ENCODE peak calls at places on chromosomes 16 and 17, in six cellular contexts. T, A, X, E, R and P are unnamed samples.

GRCh38 chr16:84423416-84423837 is 55.1 kb downstream of the ATP2C2 start:
- DNase-seq in T (peak), A (peak), X (no peak), E (no peak), R (peak), P (no peak)

GRCh38 chr17:4771519-4772234 is at the start of gene TM4SF5:
- DNase-seq in T (no peak), A (peak), X (no peak), E (no peak), R (peak), P (no peak)

GRCh38 chr16:87129771-87130170 is 187.4 kb downstream of the C16orf95 start:
- DNase-seq in T (no peak), A (peak), X (no peak), E (no peak), R (no peak), P (peak)

GRCh38 chr17:35257080-35257701 is 14.3 kb downstream of the SLFN5 start:
- DNase-seq in T (peak), A (peak), X (peak), E (no peak), R (peak), P (peak)

GRCh38 chr16:75011634-75012307 is 12.9 kb downstream of the ZNRF1 start:
- DNase-seq in T (no peak), A (peak), X (no peak), E (no peak), R (peak), P (peak)

GRCh38 chr17:4836221-4836620 is 3.1 kb downstream of the MINK1 start:
- DNase-seq in T (no peak), A (no peak), X (no peak), E (no peak), R (no peak), P (no peak)

GRCh38 chr17:67733371-67733770 is 15.6 kb downstream of the NOL11 start:
- DNase-seq in T (peak), A (no peak), X (no peak), E (no peak), R (no peak), P (no peak)

GRCh38 chr16:797120-797420 is 3.5 kb downstream of the GNG13 start:
- DNase-seq in T (peak), A (peak), X (no peak), E (peak), R (peak), P (no peak)

GRCh38 chr16:80113876-80114574 is 426.8 kb upstream of the DYNLRB2 start:
- DNase-seq in T (no peak), A (no peak), X (peak), E (no peak), R (no peak), P (no peak)

GRCh38 chr16:65489531-65490023 is 367.7 kb upstream of the CDH11 start:
- DNase-seq in T (no peak), A (no peak), X (no peak), E (no peak), R (no peak), P (peak)

GRCh38 chr16:1825864-1826690 is 548 bp downstream of the HAGH start:
- DNase-seq in T (peak), A (peak), X (no peak), E (peak), R (no peak), P (no peak)

GRCh38 chr16:89472711-89473075 is 17.7 kb downstream of the ANKRD11 start:
- DNase-seq in T (no peak), A (no peak), X (no peak), E (no peak), R (no peak), P (no peak)

GRCh38 chr16:89476379-89476778 is 14.0 kb downstream of the ANKRD11 start:
- DNase-seq in T (no peak), A (peak), X (peak), E (no peak), R (no peak), P (peak)

GRCh38 chr16:89475144-89475543 is 15.2 kb downstream of the ANKRD11 start:
- DNase-seq in T (peak), A (no peak), X (no peak), E (no peak), R (no peak), P (no peak)

GRCh38 chr16:89473136-89473712 is 17.1 kb downstream of the ANKRD11 start:
- DNase-seq in T (no peak), A (no peak), X (no peak), E (no peak), R (no peak), P (no peak)

GRCh38 chr16:89473791-89474414 is 16.5 kb downstream of the ANKRD11 start:
- DNase-seq in T (no peak), A (peak), X (no peak), E (no peak), R (no peak), P (no peak)
- H3K27ac ChIP-seq in T (no peak), A (peak), X (no peak), E (no peak), R (no peak), P (peak)

DNA sequence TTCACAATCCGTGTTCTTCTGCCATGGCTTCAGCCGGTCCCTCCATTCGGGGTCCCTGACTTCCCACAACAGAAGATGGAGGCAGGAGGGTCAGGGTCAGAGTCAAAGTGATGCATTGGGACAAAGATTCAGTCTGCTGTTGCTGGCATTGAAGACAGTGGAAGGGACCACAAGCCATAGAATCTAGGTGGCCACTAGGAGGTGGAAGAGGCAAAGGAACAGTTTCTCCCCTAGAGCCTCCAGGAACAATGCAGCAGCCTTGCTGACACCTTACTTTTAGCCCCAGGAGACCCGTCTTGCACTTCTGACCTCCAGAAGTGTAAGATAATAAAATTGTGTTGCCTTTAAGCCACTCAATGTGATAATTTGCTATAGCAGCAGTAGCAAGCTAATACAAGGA is 55.9 kb downstream of the MFSD11 start:
- DNase-seq in T (peak), A (peak), X (no peak), E (no peak), R (peak), P (no peak)
- TF ChIP-seq CTCF in T (peak), A (peak), X (no peak), E (peak), R (peak), P (peak)

GRCh38 chr16:77359065-77359502 is 75.8 kb downstream of the ADAMTS18 start:
- DNase-seq in T (no peak), A (peak), X (no peak), E (no peak), R (peak), P (no peak)
- H3K27ac ChIP-seq in T (no peak), A (no peak), X (no peak), E (no peak), R (peak), P (no peak)

GRCh38 chr16:88309905-88310259 is 72.9 kb upstream of the ZNF469 start:
- DNase-seq in T (no peak), A (peak), X (no peak), E (no peak), R (no peak), P (no peak)
- TF ChIP-seq CTCF in T (peak), A (peak), X (no peak), E (peak), R (no peak), P (peak)

GRCh38 chr17:62189377-62189776 is 124.3 kb upstream of the MED13 start:
- DNase-seq in T (no peak), A (no peak), X (no peak), E (no peak), R (no peak), P (no peak)
- H3K27ac ChIP-seq in T (no peak), A (no peak), X (no peak), E (no peak), R (no peak), P (no peak)

GRCh38 chr16:81140930-81141780 is 45.0 kb upstream of the GCSH start:
- DNase-seq in T (peak), A (peak), X (no peak), E (peak), R (peak), P (no peak)
- TF ChIP-seq CTCF in T (peak), A (peak), X (peak), E (peak), R (peak), P (peak)

GRCh38 chr17:39662551-39663339 is 2.4 kb upstream of the TCAP start:
- DNase-seq in T (peak), A (no peak), X (no peak), E (peak), R (no peak), P (no peak)
- H3K27ac ChIP-seq in T (peak), A (no peak), X (peak), E (peak), R (no peak), P (no peak)

DNA sequence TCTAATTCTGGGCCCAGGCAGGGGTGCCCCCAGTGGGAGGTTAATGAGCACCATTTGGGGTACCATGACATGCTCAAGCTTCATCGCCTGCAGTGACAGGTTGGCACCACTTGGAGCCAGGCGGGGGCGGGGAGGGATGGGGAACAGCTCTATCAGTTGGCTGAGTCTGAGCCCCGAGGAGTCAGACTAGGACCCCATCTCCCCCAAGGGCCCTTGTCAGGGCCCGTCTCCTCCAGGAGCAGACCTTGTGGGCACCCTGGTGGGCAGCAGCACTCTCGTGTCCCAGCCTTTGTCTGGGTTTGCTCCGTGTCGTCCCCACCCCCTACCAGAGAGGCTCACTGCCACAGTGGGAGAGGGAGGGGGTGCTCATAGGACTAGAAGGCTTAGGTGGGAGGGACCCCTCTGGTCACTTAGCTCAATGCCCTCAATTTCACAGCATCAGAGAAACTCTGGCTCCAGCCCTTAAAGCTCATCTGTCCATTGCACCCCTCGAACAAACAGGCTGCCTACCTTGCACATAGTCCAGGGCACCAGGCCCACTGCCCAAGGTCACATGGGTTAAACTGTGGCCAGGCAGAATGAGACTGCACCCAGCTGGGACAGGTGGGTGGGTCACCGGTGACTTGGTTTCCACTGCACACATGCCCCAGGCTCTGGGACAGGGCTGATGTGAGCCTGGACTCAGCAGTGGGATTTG is 4.1 kb downstream of the PPP1R9B start:
- DNase-seq in T (no peak), A (no peak), X (no peak), E (no peak), R (no peak), P (no peak)
- TF ChIP-seq CTCF in T (no peak), A (peak), X (no peak), E (peak), R (no peak), P (peak)

GRCh38 chr17:56936697-56937322 is 23.0 kb upstream of the TRIM25 start:
- DNase-seq in T (no peak), A (no peak), X (no peak), E (no peak), R (no peak), P (peak)
- H3K27ac ChIP-seq in T (no peak), A (no peak), X (peak), E (no peak), R (no peak), P (peak)

GRCh38 chr17:37373530-37374159 is 2.1 kb upstream of the C17orf78 start:
- DNase-seq in T (peak), A (peak), X (peak), E (peak), R (peak), P (no peak)
- TF ChIP-seq CTCF in T (peak), A (peak), X (peak), E (peak), R (peak), P (peak)